ENCODE peak calls at places on chromosomes 3 and 15, in six cellular contexts. B is body of pancreas, U is cardiac fibroblast, O is endothelial cell, L is GM23338, H is transverse colon. J is an unnamed sample.

GRCh38 chr15:31279221-31280036 is 47.2 kb upstream of the KLF13 start:
- DNase-seq in O (no peak), L (no peak), U (no peak), B (peak), H (peak), J (no peak)

GRCh38 chr3:113495035-113495434 is 19.9 kb downstream of the SPICE1 start:
- DNase-seq in H (peak), O (peak), U (peak), B (peak), L (peak), J (no peak)

GRCh38 chr15:48667701-48668100 is 22.2 kb upstream of the FBN1 start:
- DNase-seq in B (no peak), L (no peak), H (no peak), U (peak), O (no peak), J (no peak)

GRCh38 chr3:45978348-45978747 is 17.3 kb downstream of the FYCO1 start:
- DNase-seq in U (no peak), L (no peak), O (no peak), H (peak), B (peak), J (no peak)

GRCh38 chr3:161879470-161879869 is 382.9 kb downstream of the OTOL1 start:
- DNase-seq in B (no peak), L (no peak), O (no peak), U (no peak), H (no peak), J (no peak)

GRCh38 chr3:111260878-111261277 is 189.3 kb downstream of the NECTIN3 start:
- DNase-seq in L (no peak), O (no peak), B (no peak), U (no peak), H (no peak), J (no peak)

GRCh38 chr15:100806157-100806556 is 73.5 kb upstream of the ALDH1A3 start:
- DNase-seq in O (no peak), L (no peak), U (no peak), B (no peak), H (no peak), J (no peak)

GRCh38 chr3:195059471-195060216 is 211.3 kb downstream of the XXYLT1 start:
- DNase-seq in B (no peak), U (no peak), L (no peak), H (peak), O (no peak), J (no peak)

GRCh38 chr3:52205727-52206372 is 7.9 kb downstream of the ALAS1 start:
- DNase-seq in O (no peak), H (no peak), B (no peak), U (no peak), L (no peak), J (no peak)

GRCh38 chr3:188326968-188327367 is 173.0 kb downstream of the LPP start:
- DNase-seq in U (peak), B (no peak), O (no peak), H (no peak), L (no peak), J (no peak)

GRCh38 chr3:159829056-159829995 is 159.3 kb upstream of the IL12A start:
- DNase-seq in L (no peak), O (no peak), U (peak), B (peak), H (peak), J (no peak)

GRCh38 chr3:148954981-148955380 is 36.4 kb upstream of the GYG1 start:
- DNase-seq in L (no peak), U (no peak), O (no peak), H (no peak), B (no peak), J (no peak)

GRCh38 chr3:6204891-6205290 is 656.0 kb upstream of the GRM7 start:
- DNase-seq in O (no peak), H (no peak), L (no peak), U (no peak), B (no peak), J (no peak)

GRCh38 chr3:110846971-110847370 is 224.6 kb upstream of the NECTIN3 start:
- DNase-seq in H (no peak), O (no peak), B (no peak), L (no peak), U (no peak), J (no peak)

GRCh38 chr15:32909431-32909830 is 191.6 kb downstream of the GREM1 start:
- DNase-seq in L (no peak), O (no peak), U (peak), B (no peak), H (no peak), J (no peak)

GRCh38 chr3:79178471-79178870 is 589.3 kb downstream of the ROBO1 start:
- DNase-seq in H (no peak), B (no peak), O (no peak), U (no peak), L (no peak), J (no peak)

GRCh38 chr15:92665100-92665555 is 9.6 kb upstream of the FAM174B start:
- DNase-seq in O (no peak), L (no peak), B (no peak), U (peak), H (no peak), J (no peak)

GRCh38 chr3:39644176-39644575 is 165.2 kb upstream of the MYRIP start:
- DNase-seq in B (no peak), L (no peak), U (peak), O (no peak), H (no peak), J (no peak)

GRCh38 chr15:65372787-65373067 is 5.1 kb downstream of the IGDCC3 start:
- DNase-seq in B (no peak), U (no peak), O (no peak), L (no peak), H (no peak), J (peak)

DNA sequence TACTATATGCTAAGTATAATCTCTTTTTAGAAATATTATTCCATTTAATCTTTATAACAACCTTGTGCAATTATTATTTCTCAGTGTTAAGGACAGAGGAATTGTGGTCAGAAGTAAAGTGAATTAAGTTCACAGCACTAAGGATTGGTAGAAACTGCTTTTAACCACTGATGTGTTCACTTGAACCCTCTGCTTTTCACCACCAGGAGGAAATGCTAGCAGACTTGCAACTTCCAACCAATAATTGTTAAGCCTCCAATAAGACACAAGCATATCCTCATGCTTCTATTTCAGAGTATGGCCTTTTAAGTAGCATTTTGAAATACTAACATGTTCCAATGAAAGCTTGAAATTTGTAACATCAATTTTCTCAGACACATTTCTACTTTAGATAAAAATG is 527.4 kb downstream of the SI start:
- DNase-seq in B (no peak), O (no peak), H (no peak), L (peak), U (no peak), J (no peak)
- TF ChIP-seq CTCF in B (no peak), O (peak), H (no peak), L (peak), U (no peak), J (peak)

DNA sequence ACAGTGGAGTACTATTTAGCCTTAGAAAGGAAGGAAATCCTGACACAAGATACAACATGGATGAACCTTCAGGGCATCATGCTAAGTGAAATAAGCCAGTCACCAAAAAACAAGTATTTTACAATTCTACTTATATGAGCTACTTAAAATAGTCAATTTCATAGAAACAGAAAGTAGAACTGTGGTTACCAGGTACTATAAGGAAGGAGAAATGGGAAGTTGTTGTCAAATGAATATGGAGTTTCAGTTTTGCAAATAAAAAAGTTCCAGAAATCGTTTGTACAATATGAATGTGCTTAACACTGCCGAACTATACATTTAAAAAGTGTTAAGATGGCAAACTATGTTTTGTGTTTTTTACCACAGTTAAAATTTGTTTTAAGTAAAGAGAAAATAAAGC is 26.8 kb downstream of the TRANK1 start:
- DNase-seq in U (no peak), O (no peak), L (no peak), H (no peak), B (no peak), J (no peak)
- TF ChIP-seq CTCF in U (no peak), O (no peak), L (no peak), H (no peak), B (no peak), J (no peak)

GRCh38 chr3:145411605-145412004 is 749.4 kb downstream of the PLOD2 start:
- DNase-seq in U (no peak), B (no peak), O (no peak), H (no peak), L (no peak), J (no peak)
- TF ChIP-seq CTCF in U (no peak), B (no peak), O (no peak), H (no peak), L (no peak), J (no peak)

GRCh38 chr15:64149424-64150235 is 1.9 kb upstream of the SNX22 start:
- DNase-seq in U (no peak), H (no peak), L (peak), B (no peak), O (no peak), J (no peak)
- TF ChIP-seq CTCF in U (peak), H (no peak), L (peak), B (no peak), O (no peak), J (no peak)

GRCh38 chr15:98586066-98586465 is 62.3 kb upstream of the IGF1R start:
- DNase-seq in L (no peak), B (no peak), O (no peak), U (no peak), H (no peak), J (no peak)

GRCh38 chr15:98581715-98582114 is 66.6 kb upstream of the IGF1R start:
- DNase-seq in O (no peak), B (no peak), H (no peak), U (no peak), L (peak), J (no peak)

GRCh38 chr15:98580577-98580976 is 67.8 kb upstream of the IGF1R start:
- DNase-seq in H (no peak), O (no peak), U (peak), B (no peak), L (peak), J (peak)

GRCh38 chr15:98582900-98583554 is 65.3 kb upstream of the IGF1R start:
- DNase-seq in U (no peak), B (no peak), H (no peak), O (no peak), L (no peak), J (peak)

GRCh38 chr15:98583758-98584157 is 64.6 kb upstream of the IGF1R start:
- DNase-seq in L (no peak), H (no peak), U (no peak), O (no peak), B (no peak), J (no peak)
- TF ChIP-seq CTCF in L (no peak), H (no peak), U (no peak), O (no peak), B (no peak), J (no peak)

DNA sequence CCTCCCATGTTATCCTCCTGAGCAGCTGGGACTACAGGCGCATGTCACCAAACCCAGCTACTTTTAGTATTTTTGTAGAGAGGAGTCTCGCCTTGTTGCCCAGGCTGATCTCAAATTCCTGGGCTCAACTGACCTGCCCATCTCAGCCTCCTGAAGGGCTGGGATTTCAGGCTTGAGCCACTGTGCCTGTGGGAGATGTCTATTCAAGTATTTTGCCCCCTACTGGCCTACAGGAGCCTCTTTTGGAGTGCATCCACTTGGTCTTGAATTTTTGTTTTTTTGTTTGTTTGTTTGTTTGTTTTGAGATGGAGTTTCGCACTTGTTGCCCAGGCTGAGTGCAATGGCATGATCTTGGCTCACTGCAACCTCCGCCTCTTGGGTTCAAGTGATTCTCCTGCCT is 3.2 kb upstream of the DHX30 start:
- DNase-seq in O (peak), B (no peak), H (no peak), L (peak), U (no peak), J (no peak)
- TF ChIP-seq CTCF in O (peak), B (no peak), H (no peak), L (peak), U (peak), J (peak)

GRCh38 chr3:149969110-149969944 is 1.4 kb downstream of the PFN2 start:
- DNase-seq in B (peak), U (peak), O (peak), L (peak), H (peak), J (peak)
- TF ChIP-seq CTCF in B (no peak), U (no peak), O (no peak), L (peak), H (no peak), J (no peak)

GRCh38 chr15:41169784-41170183 is 53.7 kb upstream of the INO80 start:
- DNase-seq in B (no peak), H (no peak), O (no peak), L (no peak), U (no peak), J (no peak)
- TF ChIP-seq CTCF in B (no peak), H (no peak), O (no peak), L (no peak), U (no peak), J (no peak)

GRCh38 chr3:119809249-119810017 is 27.5 kb downstream of the NR1I2 start:
- DNase-seq in B (no peak), H (no peak), O (no peak), L (peak), U (no peak), J (no peak)

GRCh38 chr3:119808244-119808643 is 26.3 kb downstream of the NR1I2 start:
- DNase-seq in L (no peak), B (no peak), O (no peak), U (no peak), H (no peak), J (no peak)

GRCh38 chr3:119808843-119809242 is 26.9 kb downstream of the NR1I2 start:
- DNase-seq in H (no peak), O (no peak), B (no peak), L (no peak), U (no peak), J (no peak)

GRCh38 chr3:119812491-119813058 is 30.7 kb downstream of the NR1I2 start:
- DNase-seq in L (no peak), B (no peak), U (no peak), H (no peak), O (no peak), J (no peak)

DNA sequence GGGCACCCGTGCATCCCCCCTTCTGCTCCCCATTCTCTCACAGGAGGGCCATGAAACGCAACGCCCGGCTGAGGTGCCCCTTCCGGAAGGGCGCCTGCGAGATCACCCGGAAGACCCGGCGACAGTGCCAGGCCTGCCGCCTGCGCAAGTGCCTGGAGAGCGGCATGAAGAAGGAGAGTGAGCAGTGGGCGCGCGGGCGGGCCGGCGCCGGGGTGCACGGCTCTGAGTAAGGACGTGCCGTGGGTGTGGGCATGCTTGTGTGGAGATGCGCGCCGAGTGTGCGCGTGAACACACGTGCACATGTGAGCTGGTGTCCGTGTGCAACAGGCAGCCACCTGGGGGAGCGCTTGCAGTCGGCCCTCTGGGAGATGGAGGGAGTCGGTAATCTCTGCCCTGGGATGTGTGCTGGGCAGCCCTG is 28.1 kb downstream of the NR1I2 start:
- DNase-seq in B (peak), L (peak), U (peak), O (no peak), H (peak), J (peak)
- TF ChIP-seq CTCF in B (no peak), L (peak), U (peak), O (no peak), H (no peak), J (no peak)

GRCh38 chr3:99366663-99367429 is 271.5 kb upstream of the COL8A1 start:
- DNase-seq in U (no peak), B (no peak), O (no peak), L (peak), H (no peak), J (no peak)
- TF ChIP-seq CTCF in U (no peak), B (no peak), O (no peak), L (peak), H (no peak), J (no peak)

J was measured in glutamatergic neuron.